ENCODE peak calls at places on chromosomes 4 and X, in seven cellular contexts. U is NCI-H82, P is Kasumi-1, Y is cerebellar cortex, E is body of pancreas, F is left ventricle myocardium superior, L is HFF-Myc. G is an unnamed sample.
A peak's percentile ranks its signal among the peaks of the same experiment; 100 is the strongest.

GRCh38 chrX:116384406-116384805 is 52.0 kb upstream of the SLC6A14 start:
- DNase-seq in P (no peak), Y (no peak), L (no peak), E (no peak), U (no peak), F (peak; percentile 18), G (no peak)

GRCh38 chr4:113908829-113909228 is 70.6 kb downstream of the ARSJ start:
- DNase-seq in P (peak; percentile 17), U (no peak), F (no peak), L (no peak), E (no peak), Y (no peak), G (no peak)

GRCh38 chr4:32662803-32663202 is 1942.6 kb downstream of the PCDH7 start:
- DNase-seq in F (no peak), L (no peak), P (no peak), Y (no peak), E (no peak), U (peak; percentile 74), G (no peak)

GRCh38 chrX:115679460-115679859 is 118.5 kb downstream of the PLS3 start:
- DNase-seq in L (no peak), U (peak; percentile 55), P (peak; percentile 30), F (no peak), E (no peak), Y (peak; percentile 6), G (no peak)

GRCh38 chr4:4666693-4667642 is 125.1 kb upstream of the STX18 start:
- DNase-seq in Y (peak; percentile 93), F (no peak), P (no peak), L (no peak), U (peak; percentile 38), E (no peak), G (no peak)

GRCh38 chrX:49958727-49959126 is 36.3 kb downstream of the CLCN5 start:
- DNase-seq in U (no peak), Y (no peak), F (no peak), L (no peak), E (no peak), P (no peak), G (no peak)

GRCh38 chr4:88738714-88739366 is 41.2 kb upstream of the NAP1L5 start:
- DNase-seq in F (no peak), E (peak; percentile 38), Y (no peak), P (no peak), U (no peak), L (no peak), G (no peak)

GRCh38 chr4:1754336-1754735 is 33.0 kb downstream of the TACC3 start:
- DNase-seq in Y (no peak), U (no peak), E (no peak), P (no peak), F (no peak), L (no peak), G (no peak)

GRCh38 chr4:83561381-83561780 is 25.5 kb downstream of the GPAT3 start:
- DNase-seq in P (no peak), U (no peak), Y (no peak), L (no peak), F (no peak), E (peak; percentile 21), G (no peak)

GRCh38 chrX:143615851-143616250 is 20.1 kb downstream of the SLITRK4 start:
- DNase-seq in U (no peak), L (no peak), E (no peak), Y (no peak), F (no peak), P (no peak), G (no peak)

GRCh38 chrX:14864626-14865025 is 8.2 kb downstream of the FANCB start:
- DNase-seq in L (no peak), P (no peak), U (no peak), F (no peak), E (no peak), Y (no peak), G (no peak)

GRCh38 chrX:9897761-9898161 is 69.4 kb upstream of the CLDN34 start:
- DNase-seq in L (peak; percentile 63), Y (no peak), F (no peak), P (no peak), E (no peak), U (no peak), G (no peak)

GRCh38 chr4:99965674-99966350 is 15.7 kb upstream of the H2AZ1 start:
- DNase-seq in E (no peak), U (no peak), L (no peak), F (no peak), Y (no peak), P (no peak), G (no peak)

GRCh38 chr4:73964862-73965611 is 16.8 kb downstream of the PF4 start:
- DNase-seq in E (peak; percentile 50), P (peak; percentile 0), F (no peak), U (peak; percentile 52), L (no peak), Y (no peak), G (no peak)

GRCh38 chrX:3119376-3119775 is 78.1 kb downstream of the ARSF start:
- DNase-seq in U (no peak), L (no peak), P (no peak), F (no peak), Y (no peak), E (no peak), G (no peak)

GRCh38 chr4:57249083-57249482 is 138.9 kb upstream of the IGFBP7 start:
- DNase-seq in P (no peak), F (no peak), Y (no peak), L (no peak), E (no peak), U (no peak), G (no peak)

GRCh38 chrX:23844502-23845138 is 61.6 kb downstream of the SAT1 start:
- DNase-seq in U (no peak), L (no peak), Y (peak; percentile 37), P (peak; percentile 51), E (peak; percentile 15), F (no peak), G (no peak)

GRCh38 chr4:2300431-2300861 is 38.5 kb upstream of the MXD4 start:
- DNase-seq in L (no peak), U (no peak), E (no peak), Y (no peak), F (no peak), P (no peak), G (no peak)

GRCh38 chr4:168357941-168358340 is 39.4 kb upstream of the DDX60 start:
- DNase-seq in P (no peak), U (no peak), F (no peak), Y (no peak), L (no peak), E (no peak), G (no peak)

GRCh38 chrX:55160685-55161552 is 59.2 kb upstream of the PAGE5 start:
- DNase-seq in P (peak; percentile 72), U (peak; percentile 95), Y (peak; percentile 91), L (peak; percentile 65), E (peak; percentile 94), F (peak; percentile 92), G (peak; percentile 92)

GRCh38 chr4:85478576-85478975 is 3.6 kb downstream of the ARHGAP24 start:
- DNase-seq in U (no peak), P (no peak), E (no peak), F (no peak), L (no peak), Y (no peak), G (no peak)

GRCh38 chrX:133921764-133922389 is 63.5 kb downstream of the GPC3 start:
- DNase-seq in F (peak; percentile 45), P (peak; percentile 9), U (peak; percentile 86), Y (peak; percentile 58), L (peak; percentile 11), E (peak; percentile 79), G (peak; percentile 47)

GRCh38 chrX:130261494-130261893 is 7.2 kb downstream of the ZNF280C start:
- DNase-seq in U (no peak), Y (no peak), E (no peak), F (no peak), L (no peak), P (no peak), G (no peak)

GRCh38 chr4:108216510-108216909 is 47.8 kb upstream of the LEF1 start:
- DNase-seq in P (no peak), U (no peak), E (no peak), Y (no peak), F (no peak), L (no peak), G (no peak)

GRCh38 chr4:89307185-89307445 is 485 bp downstream of the GPRIN3 start:
- DNase-seq in P (no peak), U (no peak), Y (no peak), L (no peak), F (no peak), E (no peak), G (no peak)

GRCh38 chrX:72054776-72055495 is 76.8 kb downstream of the RTL5 start:
- DNase-seq in Y (peak; percentile 64), P (no peak), U (no peak), L (no peak), F (no peak), E (no peak), G (no peak)

GRCh38 chr4:143438710-143439109 is 74.8 kb upstream of the SMARCA5 start:
- DNase-seq in E (no peak), L (no peak), U (no peak), F (no peak), Y (no peak), P (peak; percentile 81), G (no peak)

GRCh38 chrX:110120025-110120424 is 117.1 kb downstream of the TMEM164 start:
- DNase-seq in L (no peak), Y (no peak), U (peak; percentile 33), E (peak; percentile 72), F (no peak), P (no peak), G (no peak)